ENCODE peak calls at places on chromosome 12, in ten cellular contexts. R, H, B, U, F, C, X, T, I and K are unnamed samples.

GRCh38 chr12:46843811-46844210 is 18.0 kb upstream of the SLC38A4 start:
- DNase-seq in R (no peak), C (no peak), F (no peak), T (no peak), U (no peak), H (no peak), B (no peak), X (peak), I (peak), K (no peak)

GRCh38 chr12:56749364-56749763 is 2.8 kb downstream of the PRIM1 start:
- DNase-seq in C (no peak), F (no peak), B (no peak), H (no peak), R (no peak), T (no peak), U (no peak), X (no peak), I (no peak), K (no peak)

GRCh38 chr12:57347284-57347683 is 83.6 kb downstream of the R3HDM2 start:
- DNase-seq in C (no peak), X (no peak), R (no peak), H (no peak), F (no peak), B (no peak), I (no peak), T (no peak), U (no peak), K (no peak)

GRCh38 chr12:46494424-46494823 is 121.9 kb upstream of the SLC38A2 start:
- DNase-seq in I (no peak), U (no peak), X (peak), F (no peak), H (no peak), C (no peak), R (peak), B (peak), T (no peak), K (no peak)

GRCh38 chr12:16962889-16963288 is 356.9 kb upstream of the LMO3 start:
- DNase-seq in R (no peak), U (no peak), H (no peak), I (no peak), B (no peak), F (no peak), C (no peak), T (no peak), X (no peak), K (no peak)

GRCh38 chr12:75859868-75860267 is 171.7 kb downstream of the PHLDA1 start:
- DNase-seq in T (no peak), X (no peak), C (peak), B (no peak), U (no peak), H (no peak), I (no peak), R (no peak), F (no peak), K (no peak)

GRCh38 chr12:109710279-109710746 is 3.3 kb upstream of the FAM222A start:
- DNase-seq in R (no peak), F (no peak), U (no peak), I (no peak), H (no peak), B (no peak), X (no peak), T (no peak), C (no peak), K (no peak)

GRCh38 chr12:126210448-126210847 is 1145.2 kb downstream of the AACS start:
- DNase-seq in T (no peak), R (no peak), H (no peak), X (peak), B (no peak), I (no peak), C (peak), F (no peak), U (no peak), K (no peak)

GRCh38 chr12:110760204-110760609 is 17.5 kb upstream of the PPP1CC start:
- DNase-seq in B (no peak), U (no peak), C (no peak), X (no peak), T (no peak), R (no peak), I (no peak), H (no peak), F (no peak), K (no peak)

GRCh38 chr12:62933220-62933870 is 1.6 kb downstream of the PPM1H start:
- DNase-seq in I (no peak), B (no peak), R (no peak), T (no peak), H (no peak), U (peak), C (no peak), X (no peak), F (no peak), K (peak)

GRCh38 chr12:3670083-3670620 is 82.8 kb downstream of the CRACR2A start:
- DNase-seq in R (no peak), T (no peak), U (no peak), F (no peak), X (no peak), H (no peak), B (no peak), I (no peak), C (peak), K (no peak)

GRCh38 chr12:70497508-70497907 is 131.4 kb downstream of the KCNMB4 start:
- DNase-seq in I (no peak), F (no peak), X (no peak), C (no peak), U (no peak), R (no peak), T (no peak), B (no peak), H (no peak), K (no peak)

GRCh38 chr12:112617191-112617505 is 174.4 kb upstream of the RPH3A start:
- DNase-seq in U (no peak), B (no peak), H (no peak), F (no peak), C (no peak), R (no peak), X (no peak), T (no peak), I (no peak), K (peak)

GRCh38 chr12:3243376-3244084 is 166.4 kb downstream of the TSPAN9 start:
- DNase-seq in F (no peak), X (no peak), R (no peak), H (no peak), U (no peak), B (no peak), I (no peak), T (no peak), C (no peak), K (peak)

GRCh38 chr12:28966049-28966778 is 182.9 kb upstream of the FAR2 start:
- DNase-seq in U (no peak), B (no peak), H (no peak), I (no peak), F (no peak), C (peak), X (peak), R (no peak), T (no peak), K (peak)

GRCh38 chr12:88153959-88154358 is 11.9 kb downstream of the TMTC3 start:
- DNase-seq in H (no peak), C (peak), T (no peak), B (no peak), U (no peak), I (peak), X (peak), R (peak), F (no peak), K (no peak)

GRCh38 chr12:65106948-65107347 is 14.2 kb downstream of the WIF1 start:
- DNase-seq in I (no peak), X (peak), H (no peak), F (no peak), T (no peak), R (no peak), U (no peak), C (peak), B (no peak), K (no peak)

GRCh38 chr12:116508145-116509121 is 50.7 kb upstream of the MAP1LC3B2 start:
- DNase-seq in F (peak), T (peak), R (no peak), I (no peak), B (no peak), X (peak), H (no peak), U (no peak), C (no peak), K (peak)

GRCh38 chr12:54442071-54442470 is 23.0 kb upstream of the ITGA5 start:
- DNase-seq in F (no peak), I (no peak), B (no peak), R (no peak), U (no peak), H (no peak), C (no peak), X (no peak), T (no peak), K (no peak)

GRCh38 chr12:29692237-29692636 is 91.5 kb downstream of the TMTC1 start:
- DNase-seq in U (no peak), H (no peak), R (no peak), X (no peak), I (no peak), F (no peak), T (no peak), B (no peak), C (no peak), K (no peak)

GRCh38 chr12:109147954-109148353 is 31.6 kb downstream of the ACACB start:
- DNase-seq in C (no peak), R (peak), X (peak), U (no peak), T (no peak), I (peak), H (no peak), B (no peak), F (no peak), K (no peak)

GRCh38 chr12:42759622-42760273 is 170.2 kb upstream of the PRICKLE1 start:
- DNase-seq in B (no peak), R (peak), C (peak), X (peak), U (no peak), I (peak), H (no peak), F (no peak), T (no peak), K (peak)

GRCh38 chr12:132163041-132163910 is 19.0 kb downstream of the NOC4L start:
- DNase-seq in R (no peak), T (no peak), B (no peak), X (no peak), C (no peak), I (no peak), F (no peak), U (no peak), H (no peak), K (no peak)

GRCh38 chr12:122014781-122015180 is 6.9 kb upstream of the BCL7A start:
- DNase-seq in R (no peak), B (no peak), T (no peak), X (no peak), U (no peak), I (no peak), H (no peak), C (no peak), F (no peak), K (no peak)

GRCh38 chr12:19801941-19802340 is 362.6 kb downstream of the AEBP2 start:
- DNase-seq in R (no peak), U (no peak), X (no peak), F (no peak), I (no peak), B (no peak), T (no peak), C (no peak), H (no peak), K (no peak)

GRCh38 chr12:65300679-65301349 is 22.3 kb downstream of the MSRB3 start:
- DNase-seq in U (no peak), T (no peak), C (peak), I (no peak), X (peak), H (no peak), B (no peak), F (no peak), R (no peak), K (no peak)

GRCh38 chr12:83361486-83361885 is 674.8 kb downstream of the TMTC2 start:
- DNase-seq in X (no peak), B (no peak), C (no peak), F (no peak), I (no peak), U (no peak), R (no peak), T (no peak), H (no peak), K (no peak)

GRCh38 chr12:78338054-78338785 is 507.5 kb downstream of the NAV3 start:
- DNase-seq in B (no peak), H (no peak), I (no peak), U (no peak), R (no peak), T (no peak), C (no peak), X (no peak), F (no peak), K (no peak)

GRCh38 chr12:71551529-71551928 is 111.9 kb downstream of the LGR5 start:
- DNase-seq in U (no peak), H (no peak), C (peak), T (no peak), B (no peak), R (peak), X (peak), F (no peak), I (peak), K (no peak)

GRCh38 chr12:92074889-92075288 is 70.8 kb downstream of the BTG1 start:
- DNase-seq in F (no peak), H (no peak), U (no peak), X (no peak), I (no peak), C (no peak), T (no peak), R (no peak), B (no peak), K (peak)

GRCh38 chr12:30514666-30515065 is 181.0 kb downstream of the IPO8 start:
- DNase-seq in B (no peak), I (no peak), R (no peak), X (no peak), C (peak), U (no peak), F (no peak), H (no peak), T (no peak), K (no peak)

GRCh38 chr12:100827901-100828520 is 33.4 kb downstream of the ANO4 start:
- DNase-seq in C (peak), R (no peak), I (no peak), X (peak), H (no peak), T (peak), U (no peak), B (peak), F (no peak), K (no peak)

GRCh38 chr12:42568952-42569916 is 20.3 kb downstream of the PRICKLE1 start:
- DNase-seq in X (peak), H (no peak), I (no peak), R (peak), B (peak), F (no peak), T (no peak), C (peak), U (no peak), K (peak)

GRCh38 chr12:131831021-131831571 is 2.9 kb downstream of the MMP17 start:
- DNase-seq in R (no peak), H (no peak), U (peak), T (no peak), B (no peak), I (no peak), X (peak), F (no peak), C (peak), K (no peak)